ENCODE peak calls at places on chromosomes 3 and 15, in four cellular contexts. V is activated CD4-positive, alpha-beta T cell treated with anti-CD3 and anti-CD28 coated beads for 1 hour; Q is T47D; P is NCI-H2081. H is an unnamed sample.

GRCh38 chr15:25900901-25901300 is 37.8 kb upstream of the ATP10A start:
- DNase-seq in P (no peak), V (no peak), Q (peak; percentile 22), H (no peak)

GRCh38 chr3:150315711-150316110 is 92.4 kb upstream of the TSC22D2 start:
- DNase-seq in Q (no peak), V (no peak), P (no peak), H (no peak)

GRCh38 chr3:124854027-124854426 is 33.1 kb downstream of the ITGB5 start:
- DNase-seq in Q (no peak), V (no peak), P (no peak), H (no peak)

GRCh38 chr3:63909431-63909830 is 2.8 kb downstream of the SCAANT1 start:
- DNase-seq in P (no peak), V (no peak), Q (no peak), H (no peak)

GRCh38 chr15:57951328-57951932 is 114.1 kb downstream of the ALDH1A2 start:
- DNase-seq in Q (no peak), V (no peak), P (no peak), H (no peak)

GRCh38 chr15:90607361-90607760 is 77.6 kb downstream of the CRTC3 start:
- DNase-seq in V (no peak), P (peak; percentile 4), Q (no peak), H (no peak)

GRCh38 chr3:28328188-28329151 is 20.1 kb upstream of the ZCWPW2 start:
- DNase-seq in P (peak; percentile 17), Q (peak; percentile 38), V (no peak), H (no peak)

GRCh38 chr15:63971427-63971805 is 74.9 kb downstream of the DAPK2 start:
- DNase-seq in Q (no peak), P (no peak), V (peak; percentile 17), H (no peak)

GRCh38 chr3:16841906-16842709 is 42.6 kb upstream of the PLCL2 start:
- DNase-seq in V (peak; percentile 58), Q (no peak), P (no peak), H (no peak)

GRCh38 chr3:16305121-16305541 is 40.1 kb downstream of the OXNAD1 start:
- DNase-seq in P (no peak), Q (no peak), V (no peak), H (no peak)

GRCh38 chr3:149426325-149426724 is 48.2 kb upstream of the TM4SF4 start:
- DNase-seq in Q (no peak), V (no peak), P (no peak), H (no peak)

GRCh38 chr3:127427666-127428065 is 139.8 kb upstream of the PRR20G start:
- DNase-seq in Q (no peak), P (no peak), V (no peak), H (no peak)

GRCh38 chr3:1079641-1080040 is 13.2 kb upstream of the CNTN6 start:
- DNase-seq in P (no peak), V (no peak), Q (no peak), H (no peak)

GRCh38 chr15:65828566-65828965 is 36.5 kb upstream of the DENND4A start:
- DNase-seq in P (no peak), Q (no peak), V (no peak), H (no peak)

GRCh38 chr3:64983583-64984359 is 296.0 kb upstream of the ADAMTS9 start:
- DNase-seq in P (no peak), Q (no peak), V (no peak), H (no peak)

GRCh38 chr15:45120081-45120972 is 6.2 kb downstream of the DUOXA2 start:
- DNase-seq in P (no peak), V (no peak), Q (no peak), H (no peak)

GRCh38 chr3:122794779-122795673 is at the start of gene SLC49A4:
- DNase-seq in P (no peak), V (peak; percentile 45), Q (peak; percentile 80), H (peak; percentile 40)

GRCh38 chr3:122076414-122077292 is 21.5 kb downstream of the CD86 start:
- DNase-seq in V (no peak), Q (no peak), P (no peak), H (no peak)

GRCh38 chr3:98971183-98971681 is 69.7 kb upstream of the DCBLD2 start:
- DNase-seq in V (no peak), Q (no peak), P (no peak), H (no peak)

GRCh38 chr3:13079051-13079450 is 5.8 kb upstream of the IQSEC1 start:
- DNase-seq in P (no peak), Q (no peak), V (no peak), H (no peak)

H was measured in LNCaP clone FGC.